ENCODE peak calls at places on chromosomes 2 and 18, in nine cellular contexts. C is lower leg skin, F is colonic mucosa, U is astrocyte, G is fibroblast of lung, P is cardiac fibroblast, X is hepatocyte, D is AG09309, L is Panc1. S is an unnamed sample.

GRCh38 chr2:162153608-162154224 is 1.7 kb upstream of the GCG start:
- DNase-seq in C (peak), F (peak), U (peak), G (peak), P (peak), X (peak), D (peak), L (peak), S (peak)

GRCh38 chr2:38682008-38682575 is 16.2 kb downstream of the GALM start:
- DNase-seq in C (no peak), F (no peak), U (no peak), G (no peak), P (no peak), X (no peak), D (no peak), L (no peak), S (no peak)

GRCh38 chr2:227234432-227234831 is 70.0 kb downstream of the COL4A3 start:
- DNase-seq in C (no peak), F (no peak), U (no peak), G (no peak), P (no peak), X (no peak), D (no peak), L (no peak), S (no peak)

GRCh38 chr2:224658776-224659175 is 57.4 kb downstream of the CCDC195 start:
- DNase-seq in C (no peak), F (no peak), U (no peak), G (no peak), P (no peak), X (no peak), D (peak), L (no peak), S (no peak)

GRCh38 chr2:219453691-219454131 is 19.1 kb downstream of the SPEG start:
- DNase-seq in C (peak), F (no peak), U (peak), G (peak), P (peak), X (peak), D (peak), L (no peak), S (peak)

GRCh38 chr2:165044505-165045303 is 89.4 kb upstream of the SLC38A11 start:
- DNase-seq in C (no peak), F (no peak), U (no peak), G (no peak), P (no peak), X (no peak), D (no peak), L (no peak), S (no peak)

GRCh38 chr2:204608261-204608660 is 63.0 kb downstream of the PARD3B start:
- DNase-seq in C (no peak), F (no peak), U (peak), G (peak), P (peak), X (no peak), D (peak), L (no peak), S (no peak)

GRCh38 chr2:71786291-71787107 is 333.1 kb downstream of the DYSF start:
- DNase-seq in C (peak), F (peak), U (no peak), G (no peak), P (no peak), X (no peak), D (no peak), L (no peak), S (no peak)

GRCh38 chr18:55088000-55088401 is 128.7 kb upstream of the CCDC68 start:
- DNase-seq in C (no peak), F (no peak), U (peak), G (peak), P (no peak), X (no peak), D (no peak), L (no peak), S (peak)

GRCh38 chr18:13606589-13607254 is 119.6 kb downstream of the FAM210A start:
- DNase-seq in C (no peak), F (no peak), U (no peak), G (no peak), P (no peak), X (peak), D (no peak), L (no peak), S (no peak)

GRCh38 chr18:47912794-47913594 is 17.5 kb downstream of the SMAD2 start:
- DNase-seq in C (no peak), F (no peak), U (no peak), G (no peak), P (no peak), X (no peak), D (no peak), L (no peak), S (no peak)

GRCh38 chr2:196274387-196274809 is 103.0 kb upstream of the STK17B start:
- DNase-seq in C (peak), F (peak), U (no peak), G (peak), P (peak), X (peak), D (no peak), L (no peak), S (peak)

GRCh38 chr18:74806700-74807416 is 209.2 kb downstream of the ZNF407 start:
- DNase-seq in C (no peak), F (no peak), U (peak), G (peak), P (peak), X (peak), D (peak), L (peak), S (peak)

GRCh38 chr2:12222561-12222960 is 476.1 kb downstream of the LPIN1 start:
- DNase-seq in C (no peak), F (no peak), U (no peak), G (no peak), P (no peak), X (no peak), D (no peak), L (no peak), S (peak)

GRCh38 chr2:27871805-27872204 is 18.4 kb downstream of the RBKS start:
- DNase-seq in C (no peak), F (no peak), U (no peak), G (no peak), P (no peak), X (no peak), D (no peak), L (no peak), S (peak)

GRCh38 chr18:45850021-45850420 is 24.5 kb downstream of the SIGLEC15 start:
- DNase-seq in C (no peak), F (no peak), U (no peak), G (no peak), P (no peak), X (no peak), D (no peak), L (no peak), S (peak)

GRCh38 chr2:239376942-239377531 is 23.8 kb downstream of the HDAC4 start:
- DNase-seq in C (no peak), F (no peak), U (no peak), G (no peak), P (no peak), X (no peak), D (no peak), L (no peak), S (no peak)

GRCh38 chr2:227163445-227163997 is 484 bp downstream of the COL4A4 start:
- DNase-seq in C (no peak), F (peak), U (no peak), G (no peak), P (peak), X (no peak), D (no peak), L (no peak), S (no peak)

GRCh38 chr18:3451989-3452749 is 2.2 kb downstream of the TGIF1 start:
- DNase-seq in C (peak), F (peak), U (peak), G (peak), P (peak), X (peak), D (no peak), L (no peak), S (peak)

GRCh38 chr18:74899554-74899953 is 301.9 kb downstream of the ZNF407 start:
- DNase-seq in C (no peak), F (no peak), U (no peak), G (no peak), P (peak), X (peak), D (no peak), L (no peak), S (peak)

DNA sequence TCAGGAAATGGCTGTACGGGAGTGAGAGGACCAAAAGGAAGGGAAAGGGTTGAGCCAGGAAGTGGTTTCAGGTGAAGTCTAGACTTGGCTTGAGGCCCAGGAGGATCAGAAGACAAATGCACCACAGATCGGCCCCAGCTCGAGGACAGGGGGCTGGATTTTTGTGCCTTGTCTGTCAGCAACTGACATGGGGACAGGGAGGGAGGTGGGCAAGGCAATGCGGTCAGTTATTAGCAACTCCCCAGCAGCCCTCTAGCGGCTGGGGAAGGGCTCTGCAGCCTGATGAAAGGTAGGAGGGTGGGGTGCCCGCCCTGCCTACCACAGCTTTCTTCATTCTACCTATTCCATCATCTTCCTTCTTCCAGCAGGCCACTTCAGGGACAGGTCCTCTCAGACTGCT is 50.0 kb downstream of the CPO start:
- DNase-seq in C (no peak), F (peak), U (no peak), G (no peak), P (peak), X (peak), D (no peak), L (no peak), S (peak)
- TF ChIP-seq CTCF in C (no peak), F (peak), U (peak), G (peak), P (peak), X (peak), D (peak), L (peak), S (peak)

GRCh38 chr2:155958834-155959233 is 373.7 kb downstream of the NR4A2 start:
- DNase-seq in C (no peak), F (no peak), U (no peak), G (no peak), P (no peak), X (no peak), D (no peak), L (no peak), S (no peak)
- H3K4me3 ChIP-seq in C (no peak), F (no peak), U (no peak), G (no peak), P (no peak), X (no peak), D (no peak), L (no peak), S (no peak)

DNA sequence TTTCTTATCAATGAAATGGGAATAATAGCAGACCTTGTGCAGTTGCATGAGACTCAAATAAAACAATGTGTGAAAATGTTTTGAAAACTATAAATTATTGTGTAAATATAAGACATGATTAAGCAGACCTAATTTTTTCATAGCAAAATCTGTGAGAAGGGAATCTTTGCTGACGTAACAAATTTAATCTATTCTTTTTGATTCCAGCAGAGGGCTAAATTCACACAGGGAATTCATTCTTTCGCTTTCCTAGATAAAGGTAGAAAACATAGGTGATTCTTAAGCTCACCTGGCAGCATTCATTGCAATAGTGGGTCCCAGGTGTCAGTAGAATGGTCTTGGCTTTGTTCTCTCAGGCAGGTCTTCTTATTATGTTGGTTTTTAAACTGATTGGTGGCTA is 450.0 kb upstream of the GCFC2 start:
- DNase-seq in C (no peak), F (no peak), U (no peak), G (no peak), P (no peak), X (no peak), D (no peak), L (no peak), S (no peak)
- TF ChIP-seq CTCF in C (no peak), F (no peak), U (no peak), G (no peak), P (no peak), X (no peak), D (no peak), L (no peak), S (no peak)

GRCh38 chr2:180979086-180979934 is 1.1 kb upstream of the UBE2E3 start:
- DNase-seq in C (no peak), F (peak), U (peak), G (peak), P (peak), X (peak), D (no peak), L (no peak), S (peak)
- H3K4me3 ChIP-seq in C (no peak), F (peak), U (peak), G (peak), P (peak), X (peak), D (peak), L (peak), S (peak)

GRCh38 chr2:23503682-23504081 is 118.7 kb downstream of the KLHL29 start:
- DNase-seq in C (no peak), F (no peak), U (no peak), G (no peak), P (no peak), X (no peak), D (no peak), L (no peak), S (no peak)

GRCh38 chr2:23504591-23504990 is 119.6 kb downstream of the KLHL29 start:
- DNase-seq in C (no peak), F (no peak), U (no peak), G (no peak), P (no peak), X (no peak), D (no peak), L (no peak), S (no peak)

GRCh38 chr2:23506460-23507266 is 121.7 kb downstream of the KLHL29 start:
- DNase-seq in C (no peak), F (no peak), U (no peak), G (no peak), P (peak), X (no peak), D (no peak), L (no peak), S (no peak)

GRCh38 chr2:23505984-23506380 is 121.0 kb downstream of the KLHL29 start:
- DNase-seq in C (peak), F (no peak), U (no peak), G (no peak), P (peak), X (no peak), D (no peak), L (no peak), S (peak)

GRCh38 chr2:23505218-23505983 is 120.4 kb downstream of the KLHL29 start:
- DNase-seq in C (no peak), F (no peak), U (no peak), G (no peak), P (no peak), X (no peak), D (no peak), L (no peak), S (no peak)
- TF ChIP-seq CTCF in C (no peak), F (no peak), U (no peak), G (no peak), P (peak), X (no peak), D (no peak), L (no peak), S (peak)

DNA sequence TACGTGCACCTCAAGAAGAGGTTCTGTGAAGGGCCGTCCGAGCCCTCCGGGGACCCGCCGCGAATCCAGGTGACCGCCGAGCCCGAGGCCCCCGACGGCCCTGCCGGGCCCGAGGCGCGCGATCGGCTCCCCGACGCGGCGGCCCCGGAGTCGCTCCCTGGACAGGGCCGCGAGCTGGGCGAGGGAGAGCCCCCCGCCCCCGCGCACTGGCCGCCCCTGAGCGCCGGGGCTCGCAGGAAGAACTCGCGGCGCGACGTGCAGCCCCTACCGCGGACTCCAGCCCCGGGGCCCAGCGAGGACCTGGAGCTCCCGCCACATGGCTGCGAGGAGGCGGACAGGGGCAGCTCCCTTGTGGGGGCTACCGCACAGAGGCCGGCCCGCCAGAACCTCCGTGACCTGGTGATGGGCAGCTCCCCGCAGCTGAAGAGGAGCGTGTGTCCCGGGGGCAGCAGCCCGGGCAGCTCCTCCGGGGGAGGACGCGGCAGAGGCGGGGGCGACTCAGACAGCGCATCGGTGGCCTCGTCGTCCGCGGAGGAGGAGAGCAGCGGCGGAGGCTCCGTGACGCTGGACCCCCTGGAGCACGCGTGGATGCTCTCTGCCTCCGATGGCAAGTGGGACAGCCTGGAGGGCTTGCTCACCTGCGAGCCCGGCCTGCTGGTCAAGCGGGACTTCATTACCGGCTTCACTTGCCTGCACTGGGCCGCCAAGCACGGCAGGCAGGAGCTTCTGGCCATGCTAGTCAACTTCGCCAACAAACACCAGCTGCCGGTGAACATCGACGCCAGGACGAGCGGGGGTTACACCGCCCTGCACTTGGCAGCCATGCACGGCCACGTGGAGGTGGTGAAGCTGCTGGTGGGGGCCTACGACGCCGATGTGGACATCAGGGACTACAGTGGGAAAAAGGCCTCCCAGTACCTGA is 812 bp downstream of the SOWAHC start:
- DNase-seq in C (no peak), F (peak), U (no peak), G (peak), P (peak), X (peak), D (no peak), L (no peak), S (peak)
- H3K4me3 ChIP-seq in C (peak), F (peak), U (peak), G (peak), P (peak), X (peak), D (peak), L (peak), S (peak)

S was measured in epithelial cell of esophagus.